ENCODE peak calls at places on chromosomes 1 and 21, in five cellular contexts. K is cardiac muscle cell, U is A673, C is heart right ventricle, Q is psoas muscle. T is an unnamed sample.
A peak's percentile ranks its signal among the peaks of the same experiment; 100 is the strongest.

GRCh38 chr1:206801467-206801866 is 29.2 kb upstream of the IL10 start:
- DNase-seq in K (no peak), U (no peak), C (no peak), Q (no peak), T (no peak)

GRCh38 chr1:233281711-233282581 is 13.6 kb downstream of the PCNX2 start:
- DNase-seq in K (no peak), U (no peak), C (no peak), Q (no peak), T (peak; percentile 83)

GRCh38 chr21:43739648-43740435 is 20.9 kb downstream of the PDXK start:
- DNase-seq in K (no peak), U (no peak), C (no peak), Q (no peak), T (no peak)

GRCh38 chr1:192088496-192088895 is 69.8 kb upstream of the RGS18 start:
- DNase-seq in K (no peak), U (no peak), C (no peak), Q (no peak), T (no peak)

GRCh38 chr1:110035236-110035752 is 870 bp downstream of the STRIP1 start:
- DNase-seq in K (no peak), U (no peak), C (no peak), Q (no peak), T (no peak)

GRCh38 chr21:35779690-35780570 is 280.4 kb downstream of the SETD4 start:
- DNase-seq in K (no peak), U (no peak), C (no peak), Q (no peak), T (peak; percentile 84)

GRCh38 chr1:31714442-31715096 is 10.8 kb upstream of the COL16A1 start:
- DNase-seq in K (peak; percentile 81), U (peak; percentile 73), C (peak; percentile 76), Q (peak; percentile 89), T (peak; percentile 75)

GRCh38 chr1:178223289-178223688 is 129.4 kb downstream of the RASAL2 start:
- DNase-seq in K (no peak), U (no peak), C (no peak), Q (no peak), T (no peak)

GRCh38 chr1:29981586-29982239 is 741.7 kb downstream of the MATN1 start:
- DNase-seq in K (no peak), U (no peak), C (no peak), Q (no peak), T (no peak)

GRCh38 chr1:14782741-14783591 is 184.5 kb downstream of the KAZN start:
- DNase-seq in K (peak; percentile 51), U (peak; percentile 60), C (no peak), Q (no peak), T (no peak)

GRCh38 chr1:161192476-161193465 is 6.1 kb downstream of the ADAMTS4 start:
- DNase-seq in K (peak; percentile 81), U (peak; percentile 85), C (peak; percentile 78), Q (peak; percentile 57), T (peak; percentile 65)

GRCh38 chr1:45026446-45026845 is 14.4 kb downstream of the UROD start:
- DNase-seq in K (no peak), U (no peak), C (no peak), Q (no peak), T (no peak)

GRCh38 chr1:157963713-157964112 is 29.7 kb upstream of the KIRREL1 start:
- DNase-seq in K (peak; percentile 76), U (peak; percentile 94), C (peak; percentile 57), Q (peak; percentile 63), T (peak; percentile 63)

GRCh38 chr21:28554660-28555475 is 437.8 kb downstream of the LTN1 start:
- DNase-seq in K (no peak), U (no peak), C (no peak), Q (no peak), T (peak; percentile 67)

GRCh38 chr1:112061056-112061455 is 71.6 kb upstream of the KCND3 start:
- DNase-seq in K (no peak), U (no peak), C (no peak), Q (no peak), T (no peak)

GRCh38 chr1:26820784-26821269 is 5.7 kb upstream of the ZDHHC18 start:
- DNase-seq in K (no peak), U (peak; percentile 21), C (no peak), Q (no peak), T (no peak)

GRCh38 chr1:960371-961131 is at the start of gene KLHL17:
- DNase-seq in K (peak; percentile 78), U (peak; percentile 91), C (peak; percentile 70), Q (peak; percentile 86), T (peak; percentile 71)

GRCh38 chr21:31798842-31799691 is 67.1 kb upstream of the SCAF4 start:
- DNase-seq in K (peak; percentile 9), U (no peak), C (no peak), Q (no peak), T (no peak)

GRCh38 chr1:60842294-60842693 is 240.1 kb upstream of the NFIA start:
- DNase-seq in K (no peak), U (no peak), C (no peak), Q (no peak), T (no peak)

GRCh38 chr1:62022348-62022747 is 172.3 kb upstream of the L1TD1 start:
- DNase-seq in K (no peak), U (peak; percentile 20), C (no peak), Q (no peak), T (no peak)

GRCh38 chr1:199741586-199741985 is 285.9 kb upstream of the NR5A2 start:
- DNase-seq in K (no peak), U (no peak), C (no peak), Q (no peak), T (no peak)

GRCh38 chr1:42165511-42166210 is 1.1 kb upstream of the GUCA2A start:
- DNase-seq in K (peak; percentile 74), U (no peak), C (peak; percentile 64), Q (no peak), T (peak; percentile 32)

GRCh38 chr1:182069028-182069466 is 7.5 kb upstream of the ZNF648 start:
- DNase-seq in K (peak; percentile 82), U (peak; percentile 54), C (peak; percentile 29), Q (peak; percentile 51), T (peak; percentile 22)

GRCh38 chr1:68197459-68197858 is 34.9 kb downstream of the WLS start:
- DNase-seq in K (no peak), U (no peak), C (no peak), Q (no peak), T (no peak)

GRCh38 chr1:66247415-66248208 is 286.3 kb upstream of the SGIP1 start:
- DNase-seq in K (no peak), U (no peak), C (no peak), Q (no peak), T (no peak)

GRCh38 chr21:33384851-33385331 is 18.3 kb upstream of the IFNGR2 start:
- DNase-seq in K (no peak), U (no peak), C (no peak), Q (no peak), T (no peak)

GRCh38 chr1:45974541-45975269 is 157.7 kb downstream of the PIK3R3 start:
- DNase-seq in K (no peak), U (no peak), C (no peak), Q (no peak), T (peak; percentile 20)

GRCh38 chr1:202122639-202123335 is at the start of gene GPR37L1:
- DNase-seq in K (peak; percentile 90), U (no peak), C (no peak), Q (peak; percentile 50), T (peak; percentile 36)

GRCh38 chr1:232944342-232944741 is 6.1 kb upstream of the NTPCR start:
- DNase-seq in K (no peak), U (no peak), C (no peak), Q (no peak), T (no peak)

GRCh38 chr21:29196021-29196663 is 65.7 kb downstream of the MAP3K7CL start:
- DNase-seq in K (no peak), U (peak; percentile 95), C (peak; percentile 56), Q (no peak), T (peak; percentile 89)

GRCh38 chr1:151237678-151238466 is 16.7 kb upstream of the PSMD4 start:
- DNase-seq in K (no peak), U (no peak), C (no peak), Q (no peak), T (no peak)

GRCh38 chr21:14620152-14620551 is 74.0 kb upstream of the SAMSN1 start:
- DNase-seq in K (no peak), U (no peak), C (no peak), Q (no peak), T (no peak)

DNA sequence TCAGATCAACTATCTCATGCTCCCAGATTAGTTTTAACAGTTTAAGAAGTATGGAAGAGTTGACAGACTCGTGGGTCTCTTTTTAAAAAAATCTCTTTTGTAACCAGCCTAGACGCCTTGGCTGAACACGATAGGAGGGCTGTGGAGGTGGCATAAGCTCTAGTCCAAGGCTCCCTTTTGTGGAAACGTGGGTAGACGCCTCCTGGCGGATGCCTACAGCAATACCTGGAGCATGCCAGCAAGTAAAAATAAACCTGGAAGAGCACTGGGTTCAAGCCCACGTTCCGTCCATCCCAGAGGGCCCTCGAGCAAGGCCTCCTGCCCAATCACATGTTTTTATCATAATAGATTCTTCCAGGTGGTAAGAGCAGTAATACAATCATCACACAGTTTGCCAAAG is 87.9 kb downstream of the RGS7 start:
- DNase-seq in K (peak; percentile 32), U (no peak), C (no peak), Q (no peak), T (no peak)
- TF ChIP-seq CTCF in K (no peak), U (no peak), C (no peak), Q (no peak), T (no peak)

DNA sequence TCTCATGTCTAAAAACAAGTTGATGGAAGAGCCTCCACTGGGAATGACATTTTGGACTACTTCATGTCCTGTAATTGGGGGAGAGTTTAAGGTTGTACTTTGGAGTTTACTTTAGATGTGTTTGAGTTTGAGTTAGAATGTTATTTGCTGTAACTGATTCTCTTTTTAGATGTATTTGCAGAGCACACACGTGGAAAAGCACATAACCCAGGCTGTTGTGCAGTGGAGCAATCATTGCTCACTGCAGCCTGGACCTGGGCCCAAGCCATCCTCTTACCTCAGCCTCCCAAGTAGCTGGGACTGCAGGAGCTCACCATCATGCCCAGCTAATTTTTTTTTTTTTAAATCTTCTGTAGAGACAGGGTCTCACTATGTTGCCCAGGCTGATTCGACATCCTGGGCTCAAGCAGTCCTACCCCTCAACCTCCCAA is 36.7 kb upstream of the SH3D21 start:
- DNase-seq in K (no peak), U (no peak), C (no peak), Q (no peak), T (peak; percentile 29)
- H3K4me3 ChIP-seq in K (no peak overlapping the region), U (no peak overlapping the region), C (no peak overlapping the region), Q (no peak overlapping the region), T (no peak overlapping the region)

GRCh38 chr1:115764541-115764940 is 4.0 kb downstream of the CASQ2 start:
- DNase-seq in K (peak; percentile 84), U (peak; percentile 36), C (peak; percentile 36), Q (no peak), T (peak; percentile 13)
- TF ChIP-seq CTCF in K (peak; percentile 60), U (peak; percentile 39), C (peak; percentile 29), Q (peak; percentile 18), T (peak; percentile 35)

DNA sequence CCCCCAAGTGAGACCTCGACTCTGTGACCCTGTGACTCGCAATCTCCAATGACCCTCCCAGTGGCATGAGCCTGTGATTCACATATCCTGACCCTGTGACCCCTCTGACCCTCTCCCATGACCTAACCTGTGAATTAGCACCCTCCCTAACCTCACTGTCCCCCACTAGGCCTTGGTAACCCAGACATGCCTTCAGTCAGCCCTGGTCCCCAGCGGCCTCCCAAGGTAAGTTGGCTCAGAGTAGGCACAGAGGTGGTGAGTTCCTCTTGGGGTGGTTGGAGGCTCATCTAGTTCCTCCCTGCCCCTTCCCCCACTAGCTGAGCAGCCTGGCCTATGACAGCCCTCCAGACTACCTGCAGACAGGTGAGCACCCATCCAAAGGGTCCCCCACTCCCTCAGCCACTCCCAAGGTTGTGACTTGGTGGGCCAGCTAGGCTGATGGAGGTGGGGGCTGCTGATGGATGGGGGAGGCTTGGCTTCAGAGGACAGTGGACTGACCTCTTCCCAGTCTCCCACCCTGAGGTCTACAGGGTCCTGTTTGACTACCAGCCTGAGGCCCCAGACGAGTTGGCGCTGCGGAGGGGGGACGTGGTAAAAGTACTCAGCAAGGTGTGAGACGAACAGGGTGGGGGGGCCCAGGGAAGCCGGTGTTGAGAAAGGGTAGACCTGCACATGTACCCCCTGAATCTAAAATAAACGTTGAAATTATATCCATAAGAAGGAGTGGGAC is 1.6 kb downstream of the SH3D21 start:
- DNase-seq in K (no peak), U (no peak), C (no peak), Q (no peak), T (no peak)
- H3K4me3 ChIP-seq in K (peak overlapping the region; percentile 52), U (peak overlapping the region; percentile 53), C (peak overlapping the region; percentile 77), Q (peak overlapping the region; percentile 73), T (peak overlapping the region; percentile 66)